ENCODE peak calls at places on chromosomes 13 and 19, in seven cellular contexts. C, O, V, A, X, Y and E are unnamed samples. For H3K9me3, the result is how much of the 10 kb centered on the place peaks cover.

GRCh38 chr19:49533551-49534488 is 6.0 kb downstream of the RCN3 start:
- DNase-seq in C (peak), O (peak), V (peak), A (peak), X (peak), Y (peak), E (peak)

GRCh38 chr13:42225051-42225450 is 46.9 kb upstream of the AKAP11 start:
- DNase-seq in C (no peak), O (no peak), V (no peak), A (no peak), X (no peak), Y (no peak), E (no peak)

GRCh38 chr13:113801289-113801961 is 42.4 kb downstream of the TMEM255B start:
- DNase-seq in C (no peak), O (peak), V (no peak), A (peak), X (peak), Y (no peak), E (no peak)

GRCh38 chr19:8902520-8902919 is 70.3 kb downstream of the MBD3L1 start:
- DNase-seq in C (no peak), O (no peak), V (no peak), A (no peak), X (no peak), Y (no peak), E (no peak)

GRCh38 chr13:75467009-75467728 is 14.8 kb downstream of the TBC1D4 start:
- DNase-seq in C (no peak), O (no peak), V (no peak), A (no peak), X (no peak), Y (no peak), E (no peak)

GRCh38 chr13:23672616-23673015 is 102.4 kb downstream of the TNFRSF19 start:
- DNase-seq in C (no peak), O (no peak), V (no peak), A (no peak), X (no peak), Y (no peak), E (no peak)

GRCh38 chr19:45616709-45617027 is 14.7 kb upstream of the GPR4 start:
- DNase-seq in C (no peak), O (no peak), V (no peak), A (no peak), X (no peak), Y (no peak), E (no peak)

GRCh38 chr13:29505511-29505910 is 90.0 kb downstream of the SLC7A1 start:
- DNase-seq in C (no peak), O (no peak), V (no peak), A (peak), X (no peak), Y (no peak), E (no peak)

GRCh38 chr13:72255908-72256307 is 388.9 kb upstream of the DACH1 start:
- DNase-seq in C (no peak), O (no peak), V (no peak), A (no peak), X (no peak), Y (no peak), E (no peak)

GRCh38 chr13:96090240-96091101 is 564 bp downstream of the HS6ST3 start:
- DNase-seq in C (no peak), O (no peak), V (no peak), A (no peak), X (no peak), Y (no peak), E (no peak)

GRCh38 chr19:29060833-29061364 is 152.1 kb downstream of the UQCRFS1 start:
- DNase-seq in C (no peak), O (no peak), V (no peak), A (no peak), X (no peak), Y (no peak), E (no peak)

GRCh38 chr13:28792992-28793391 is 27.1 kb upstream of the MTUS2 start:
- DNase-seq in C (no peak), O (no peak), V (no peak), A (no peak), X (no peak), Y (no peak), E (no peak)

GRCh38 chr13:83618966-83619365 is 263.3 kb downstream of the SLITRK1 start:
- DNase-seq in C (no peak), O (no peak), V (no peak), A (no peak), X (no peak), Y (no peak), E (no peak)

GRCh38 chr13:60448907-60449510 is 52.0 kb downstream of the TDRD3 start:
- DNase-seq in C (no peak), O (no peak), V (peak), A (no peak), X (no peak), Y (no peak), E (no peak)

GRCh38 chr13:35978607-35979316 is 152.4 kb downstream of the DCLK1 start:
- DNase-seq in C (peak), O (no peak), V (peak), A (no peak), X (no peak), Y (peak), E (peak)

GRCh38 chr19:54316746-54317107 is 3.8 kb upstream of the LILRA5 start:
- DNase-seq in C (peak), O (no peak), V (no peak), A (peak), X (no peak), Y (no peak), E (no peak)

GRCh38 chr19:5953680-5954213 is 24.2 kb downstream of the RANBP3 start:
- DNase-seq in C (no peak), O (peak), V (no peak), A (no peak), X (no peak), Y (no peak), E (no peak)

GRCh38 chr19:1259873-1260748 is 9.0 kb upstream of the CIRBP start:
- DNase-seq in C (no peak), O (peak), V (no peak), A (peak), X (peak), Y (no peak), E (peak)

GRCh38 chr13:79079351-79079839 is 326.7 kb downstream of the RBM26 start:
- DNase-seq in C (no peak), O (no peak), V (no peak), A (peak), X (no peak), Y (no peak), E (no peak)

GRCh38 chr13:50631041-50631440 is 212.5 kb downstream of the DLEU7 start:
- DNase-seq in C (no peak), O (no peak), V (no peak), A (no peak), X (no peak), Y (no peak), E (no peak)

GRCh38 chr13:74442751-74443150 is 308.5 kb upstream of the KLF12 start:
- DNase-seq in C (no peak), O (no peak), V (no peak), A (no peak), X (no peak), Y (no peak), E (no peak)

GRCh38 chr13:33057019-33057785 is 41.0 kb downstream of the KL start:
- DNase-seq in C (no peak), O (no peak), V (peak), A (no peak), X (no peak), Y (no peak), E (no peak)

GRCh38 chr13:68168448-68168847 is 938.3 kb upstream of the PCDH9 start:
- DNase-seq in C (no peak), O (no peak), V (no peak), A (no peak), X (no peak), Y (no peak), E (no peak)

GRCh38 chr13:40483601-40484000 is 182.8 kb downstream of the FOXO1 start:
- DNase-seq in C (no peak), O (no peak), V (peak), A (no peak), X (no peak), Y (no peak), E (no peak)

GRCh38 chr19:29415507-29415906 is 110.3 kb upstream of the VSTM2B start:
- DNase-seq in C (no peak), O (no peak), V (no peak), A (no peak), X (no peak), Y (no peak), E (no peak)

GRCh38 chr13:113001251-113002140 is 32.5 kb downstream of the MCF2L start:
- DNase-seq in C (peak), O (no peak), V (no peak), A (peak), X (no peak), Y (no peak), E (no peak)

GRCh38 chr19:45112111-45112827 is 19.3 kb downstream of the PPP1R37 start:
- DNase-seq in C (no peak), O (no peak), V (no peak), A (no peak), X (no peak), Y (no peak), E (no peak)

GRCh38 chr13:108925070-108925469 is 295.7 kb downstream of the MYO16 start:
- DNase-seq in C (no peak), O (no peak), V (no peak), A (no peak), X (no peak), Y (no peak), E (no peak)

GRCh38 chr13:43072394-43072793 is 49.0 kb downstream of the DNAJC15 start:
- DNase-seq in C (no peak), O (no peak), V (no peak), A (no peak), X (no peak), Y (peak), E (no peak)

GRCh38 chr13:107291875-107292274 is 723.9 kb upstream of the ARGLU1 start:
- DNase-seq in C (no peak), O (no peak), V (no peak), A (no peak), X (no peak), Y (no peak), E (no peak)

GRCh38 chr13:77810430-77810829 is 108.2 kb downstream of the EDNRB start:
- DNase-seq in C (no peak), O (no peak), V (no peak), A (no peak), X (no peak), Y (no peak), E (no peak)

GRCh38 chr13:33184131-33184485 is 101.4 kb downstream of the STARD13 start:
- DNase-seq in C (no peak), O (no peak), V (no peak), A (no peak), X (no peak), Y (no peak), E (no peak)

GRCh38 chr19:4474504-4475136 is 2.5 kb downstream of the HDGFL2 start:
- DNase-seq in C (no peak), O (no peak), V (no peak), A (no peak), X (no peak), Y (no peak), E (no peak)

GRCh38 chr19:37452500-37453245 is 14.6 kb downstream of the ZNF569 start:
- DNase-seq in C (no peak), O (no peak), V (no peak), A (no peak), X (no peak), Y (no peak), E (no peak)
- H3K9me3 ChIP-seq in C (under half), O (half or more), V (half or more), A (half or more), X (half or more), Y (under half), E (half or more)

GRCh38 chr13:54879036-54879435 is 1850.4 kb downstream of the OLFM4 start:
- DNase-seq in C (no peak), O (no peak), V (no peak), A (no peak), X (no peak), Y (no peak), E (no peak)

GRCh38 chr13:54884645-54885044 is 1856.0 kb downstream of the OLFM4 start:
- DNase-seq in C (no peak), O (no peak), V (no peak), A (no peak), X (no peak), Y (no peak), E (no peak)
- H3K9me3 ChIP-seq in C (under half), O (under half), V (under half), A (under half), X (under half), Y (under half), E (under half)

DNA sequence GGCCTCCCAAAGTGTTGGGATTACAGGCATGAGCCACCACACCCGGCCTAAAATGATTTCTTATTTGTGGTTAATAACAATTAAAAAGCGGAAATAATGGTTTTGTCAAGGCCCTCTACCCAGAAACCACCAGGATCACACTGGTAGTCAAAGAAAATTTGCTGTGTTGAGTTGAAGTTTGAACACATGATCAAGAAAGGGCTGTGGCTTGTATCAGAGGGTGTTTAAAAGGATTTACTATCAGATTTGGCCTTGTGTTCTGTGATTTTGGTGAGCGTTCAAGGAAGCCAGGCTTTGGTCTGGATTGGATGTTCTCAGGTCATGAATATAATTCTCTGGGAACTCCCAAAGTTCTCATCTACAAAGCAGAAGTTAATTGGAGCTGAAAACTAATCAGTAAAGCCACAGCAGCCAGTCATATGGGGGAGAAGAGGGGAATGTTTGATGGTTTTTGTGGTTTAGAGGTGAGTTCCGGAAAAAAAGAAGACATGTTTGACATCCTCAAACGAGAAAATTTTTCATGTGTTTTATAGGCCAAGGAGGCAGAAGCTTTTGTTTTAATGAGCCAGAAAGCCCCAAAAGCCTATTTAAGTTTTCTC is 10.6 kb upstream of the ZNF556 start:
- DNase-seq in C (no peak), O (no peak), V (no peak), A (no peak), X (no peak), Y (no peak), E (no peak)
- H3K9me3 ChIP-seq in C (under half), O (half or more), V (half or more), A (under half), X (under half), Y (under half), E (under half)

GRCh38 chr19:40054632-40055031 is 1.4 kb downstream of the ZNF780B start:
- DNase-seq in C (no peak), O (no peak), V (no peak), A (no peak), X (no peak), Y (no peak), E (no peak)

GRCh38 chr19:40056505-40056904 is 474 bp upstream of the ZNF780B start:
- DNase-seq in C (no peak), O (no peak), V (no peak), A (no peak), X (no peak), Y (no peak), E (no peak)

GRCh38 chr19:40057166-40057565 is 1.1 kb upstream of the ZNF780B start:
- DNase-seq in C (no peak), O (no peak), V (no peak), A (no peak), X (no peak), Y (no peak), E (no peak)

GRCh38 chr19:40055049-40055448 is 982 bp downstream of the ZNF780B start:
- DNase-seq in C (no peak), O (no peak), V (no peak), A (no peak), X (no peak), Y (no peak), E (no peak)

DNA sequence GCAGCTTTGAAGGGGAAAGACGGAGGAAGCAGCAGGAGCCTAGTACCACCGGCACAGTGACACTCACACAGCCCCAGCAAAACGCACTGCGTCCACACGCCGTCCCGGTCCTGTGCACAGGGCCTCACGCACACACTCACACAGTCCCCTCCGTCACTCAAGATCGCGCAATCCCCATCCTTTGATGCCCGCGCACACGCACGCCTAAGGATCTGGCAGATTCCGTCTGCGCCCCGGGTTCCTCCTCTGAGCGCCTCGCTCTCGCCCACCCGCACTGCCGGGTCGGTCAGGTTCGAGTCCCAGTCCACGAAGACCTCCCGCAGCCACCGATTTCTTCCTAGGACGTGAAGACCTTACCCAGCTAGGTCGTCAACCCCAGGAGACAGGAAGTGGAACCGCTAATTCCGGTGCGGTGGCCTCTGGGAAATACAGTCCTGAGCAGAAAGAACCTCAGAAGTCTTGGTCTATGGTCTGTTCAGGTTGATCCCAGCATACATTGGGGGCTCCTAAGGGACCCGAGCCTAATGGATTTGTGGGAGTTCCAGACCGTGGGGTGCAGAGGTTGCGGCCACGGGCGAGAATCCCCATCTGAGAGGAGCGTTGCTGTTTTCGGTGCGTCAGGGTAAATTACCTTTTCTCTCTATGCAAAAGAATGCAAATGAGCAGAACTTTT is at the start of gene ZNF780B:
- DNase-seq in C (peak), O (peak), V (peak), A (peak), X (peak), Y (peak), E (peak)
- H3K9me3 ChIP-seq in C (under half), O (under half), V (under half), A (under half), X (under half), Y (under half), E (under half)

DNA sequence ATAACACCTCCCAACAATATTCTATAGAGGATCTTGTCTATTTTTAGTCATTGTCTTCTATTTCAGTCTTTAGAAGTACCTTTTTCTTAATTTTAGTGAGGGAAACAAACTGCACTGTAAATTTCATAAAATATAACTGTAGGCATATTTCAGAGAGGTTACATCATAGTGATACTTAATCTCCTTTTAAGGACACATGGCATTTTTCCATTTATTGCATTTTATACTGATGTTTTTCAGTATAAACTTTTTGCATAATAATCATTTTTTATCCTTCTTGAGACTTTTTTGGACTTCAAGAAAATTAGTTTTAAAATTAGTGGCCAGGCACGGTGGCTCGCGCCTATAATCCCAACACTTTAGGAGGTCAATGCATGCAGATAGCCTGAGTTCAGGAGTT is 6.6 kb downstream of the ZNF700 start:
- DNase-seq in C (no peak), O (no peak), V (no peak), A (no peak), X (no peak), Y (no peak), E (no peak)
- H3K9me3 ChIP-seq in C (under half), O (half or more), V (under half), A (under half), X (under half), Y (under half), E (under half)

GRCh38 chr19:47112664-47113445 is 721 bp downstream of the ZC3H4 start:
- DNase-seq in C (peak), O (peak), V (peak), A (peak), X (peak), Y (peak), E (peak)

GRCh38 chr19:47111081-47111589 is 2.4 kb downstream of the ZC3H4 start:
- DNase-seq in C (peak), O (peak), V (peak), A (peak), X (peak), Y (no peak), E (peak)

GRCh38 chr19:47111682-47112165 is 1.9 kb downstream of the ZC3H4 start:
- DNase-seq in C (no peak), O (no peak), V (no peak), A (no peak), X (no peak), Y (no peak), E (no peak)

GRCh38 chr19:47112166-47112663 is 1.4 kb downstream of the ZC3H4 start:
- DNase-seq in C (peak), O (peak), V (peak), A (peak), X (peak), Y (peak), E (peak)

GRCh38 chr19:47113446-47114348 is at the start of gene ZC3H4:
- DNase-seq in C (peak), O (peak), V (peak), A (peak), X (peak), Y (peak), E (peak)
- H3K9me3 ChIP-seq in C (under half), O (under half), V (under half), A (under half), X (under half), Y (under half), E (under half)

GRCh38 chr19:41758846-41759245 is 3.5 kb downstream of the CEACAM6 start:
- DNase-seq in C (no peak), O (no peak), V (no peak), A (no peak), X (no peak), Y (no peak), E (no peak)
- H3K9me3 ChIP-seq in C (under half), O (under half), V (under half), A (under half), X (under half), Y (under half), E (under half)

GRCh38 chr19:15945301-15945700 is 3.5 kb upstream of the OR10H4 start:
- DNase-seq in C (no peak), O (no peak), V (no peak), A (no peak), X (no peak), Y (no peak), E (no peak)
- H3K9me3 ChIP-seq in C (under half), O (under half), V (under half), A (under half), X (under half), Y (under half), E (under half)

DNA sequence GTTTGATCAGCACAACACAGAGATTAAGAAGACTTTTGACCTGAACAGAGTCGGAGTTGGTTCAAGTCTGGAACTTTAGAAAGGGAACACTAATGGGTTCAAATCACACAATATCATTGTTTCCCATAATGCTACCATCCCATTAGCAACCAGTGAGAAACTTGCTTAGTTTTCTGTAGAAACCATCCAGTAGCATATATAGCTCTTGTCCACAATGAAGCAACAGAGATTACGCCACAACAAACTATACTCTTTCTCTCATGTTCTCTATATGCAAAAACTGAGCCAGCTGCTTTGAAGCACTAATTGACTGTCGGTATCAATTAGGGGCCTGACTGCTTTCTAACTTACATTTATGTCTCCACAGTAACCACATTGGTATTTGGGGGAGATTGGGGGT is 376.9 kb upstream of the SPRY2 start:
- DNase-seq in C (no peak), O (no peak), V (no peak), A (no peak), X (no peak), Y (no peak), E (no peak)
- H3K9me3 ChIP-seq in C (under half), O (under half), V (under half), A (under half), X (under half), Y (under half), E (under half)